ENCODE peak calls at places on chromosomes 3 and 15, in nine cellular contexts. One of them, this sample, is unnamed.

GRCh38 chr15:29183071-29183831 is 86.4 kb downstream of the NSMCE3 start:
- DNase-seq in fibroblast of pulmonary artery: no peak
- DNase-seq in lung: no peak
- DNase-seq in hepatocyte: no peak
- DNase-seq in foreskin fibroblast: peak; percentile 3
- DNase-seq in cardiac fibroblast: no peak
- DNase-seq in fibroblast of mammary gland: no peak
- DNase-seq in astrocyte of the spinal cord: peak; percentile 3
- DNase-seq in GM12864: no peak
- DNase-seq in this sample: peak; percentile 48

GRCh38 chr3:99324854-99325253 is 313.5 kb upstream of the COL8A1 start:
- DNase-seq in fibroblast of pulmonary artery: no peak
- DNase-seq in lung: no peak
- DNase-seq in hepatocyte: no peak
- DNase-seq in foreskin fibroblast: no peak
- DNase-seq in cardiac fibroblast: no peak
- DNase-seq in fibroblast of mammary gland: no peak
- DNase-seq in astrocyte of the spinal cord: no peak
- DNase-seq in GM12864: no peak
- DNase-seq in this sample: no peak

GRCh38 chr3:120831066-120831465 is 76.9 kb upstream of the STXBP5L start:
- DNase-seq in fibroblast of pulmonary artery: no peak
- DNase-seq in lung: no peak
- DNase-seq in hepatocyte: no peak
- DNase-seq in foreskin fibroblast: no peak
- DNase-seq in cardiac fibroblast: no peak
- DNase-seq in fibroblast of mammary gland: no peak
- DNase-seq in astrocyte of the spinal cord: no peak
- DNase-seq in GM12864: no peak
- DNase-seq in this sample: no peak

GRCh38 chr3:112811917-112812660 is 34.6 kb downstream of the CD200R1L start:
- DNase-seq in fibroblast of pulmonary artery: no peak
- DNase-seq in lung: no peak
- DNase-seq in hepatocyte: no peak
- DNase-seq in foreskin fibroblast: no peak
- DNase-seq in cardiac fibroblast: peak; percentile 8
- DNase-seq in fibroblast of mammary gland: no peak
- DNase-seq in astrocyte of the spinal cord: no peak
- DNase-seq in GM12864: no peak
- DNase-seq in this sample: no peak

GRCh38 chr3:175664911-175665310 is 805.8 kb downstream of the NAALADL2 start:
- DNase-seq in fibroblast of pulmonary artery: no peak
- DNase-seq in lung: no peak
- DNase-seq in hepatocyte: no peak
- DNase-seq in foreskin fibroblast: no peak
- DNase-seq in cardiac fibroblast: no peak
- DNase-seq in fibroblast of mammary gland: no peak
- DNase-seq in astrocyte of the spinal cord: no peak
- DNase-seq in GM12864: no peak
- DNase-seq in this sample: no peak

GRCh38 chr3:96264701-96265100 is 549.7 kb upstream of the EPHA6 start:
- DNase-seq in fibroblast of pulmonary artery: no peak
- DNase-seq in lung: no peak
- DNase-seq in hepatocyte: no peak
- DNase-seq in foreskin fibroblast: no peak
- DNase-seq in cardiac fibroblast: no peak
- DNase-seq in fibroblast of mammary gland: no peak
- DNase-seq in astrocyte of the spinal cord: no peak
- DNase-seq in GM12864: no peak
- DNase-seq in this sample: no peak

GRCh38 chr3:48320994-48321393 is 12.5 kb downstream of the SPINK8 start:
- DNase-seq in fibroblast of pulmonary artery: no peak
- DNase-seq in lung: no peak
- DNase-seq in hepatocyte: no peak
- DNase-seq in foreskin fibroblast: no peak
- DNase-seq in cardiac fibroblast: no peak
- DNase-seq in fibroblast of mammary gland: no peak
- DNase-seq in astrocyte of the spinal cord: no peak
- DNase-seq in GM12864: no peak
- DNase-seq in this sample: no peak

GRCh38 chr3:153372326-153372725 is 210.3 kb downstream of the RAP2B start:
- DNase-seq in fibroblast of pulmonary artery: peak; percentile 91
- DNase-seq in lung: peak; percentile 55
- DNase-seq in hepatocyte: no peak
- DNase-seq in foreskin fibroblast: peak; percentile 65
- DNase-seq in cardiac fibroblast: peak; percentile 80
- DNase-seq in fibroblast of mammary gland: peak; percentile 90
- DNase-seq in astrocyte of the spinal cord: no peak
- DNase-seq in GM12864: no peak
- DNase-seq in this sample: no peak

GRCh38 chr3:129746629-129747028 is 140.2 kb upstream of the PLXND1 start:
- DNase-seq in fibroblast of pulmonary artery: no peak
- DNase-seq in lung: no peak
- DNase-seq in hepatocyte: no peak
- DNase-seq in foreskin fibroblast: no peak
- DNase-seq in cardiac fibroblast: no peak
- DNase-seq in fibroblast of mammary gland: no peak
- DNase-seq in astrocyte of the spinal cord: no peak
- DNase-seq in GM12864: no peak
- DNase-seq in this sample: no peak

GRCh38 chr3:196754215-196754937 is 14.7 kb downstream of the PAK2 start:
- DNase-seq in fibroblast of pulmonary artery: no peak
- DNase-seq in lung: no peak
- DNase-seq in hepatocyte: peak; percentile 62
- DNase-seq in foreskin fibroblast: no peak
- DNase-seq in cardiac fibroblast: peak; percentile 24
- DNase-seq in fibroblast of mammary gland: peak; percentile 48
- DNase-seq in astrocyte of the spinal cord: peak; percentile 29
- DNase-seq in GM12864: no peak
- DNase-seq in this sample: peak; percentile 8

GRCh38 chr3:141853146-141853690 is 23.2 kb upstream of the ATP1B3 start:
- DNase-seq in fibroblast of pulmonary artery: no peak
- DNase-seq in lung: no peak
- DNase-seq in hepatocyte: no peak
- DNase-seq in foreskin fibroblast: no peak
- DNase-seq in cardiac fibroblast: peak; percentile 46
- DNase-seq in fibroblast of mammary gland: peak; percentile 20
- DNase-seq in astrocyte of the spinal cord: no peak
- DNase-seq in GM12864: no peak
- DNase-seq in this sample: peak; percentile 34

GRCh38 chr3:55746808-55747413 is 259.8 kb upstream of the WNT5A start:
- DNase-seq in fibroblast of pulmonary artery: peak; percentile 40
- DNase-seq in lung: no peak
- DNase-seq in hepatocyte: no peak
- DNase-seq in foreskin fibroblast: no peak
- DNase-seq in cardiac fibroblast: peak; percentile 41
- DNase-seq in fibroblast of mammary gland: peak; percentile 36
- DNase-seq in astrocyte of the spinal cord: peak; percentile 22
- DNase-seq in GM12864: no peak
- DNase-seq in this sample: peak; percentile 6

GRCh38 chr15:48253186-48253585 is 47.1 kb downstream of the SLC12A1 start:
- DNase-seq in fibroblast of pulmonary artery: no peak
- DNase-seq in lung: no peak
- DNase-seq in hepatocyte: no peak
- DNase-seq in foreskin fibroblast: no peak
- DNase-seq in cardiac fibroblast: no peak
- DNase-seq in fibroblast of mammary gland: no peak
- DNase-seq in astrocyte of the spinal cord: no peak
- DNase-seq in GM12864: no peak
- DNase-seq in this sample: no peak

GRCh38 chr15:48244923-48245322 is 38.8 kb downstream of the SLC12A1 start:
- DNase-seq in fibroblast of pulmonary artery: peak; percentile 65
- DNase-seq in lung: no peak
- DNase-seq in hepatocyte: no peak
- DNase-seq in foreskin fibroblast: peak; percentile 21
- DNase-seq in cardiac fibroblast: peak; percentile 9
- DNase-seq in fibroblast of mammary gland: peak; percentile 72
- DNase-seq in astrocyte of the spinal cord: no peak
- DNase-seq in GM12864: no peak
- DNase-seq in this sample: no peak

DNA sequence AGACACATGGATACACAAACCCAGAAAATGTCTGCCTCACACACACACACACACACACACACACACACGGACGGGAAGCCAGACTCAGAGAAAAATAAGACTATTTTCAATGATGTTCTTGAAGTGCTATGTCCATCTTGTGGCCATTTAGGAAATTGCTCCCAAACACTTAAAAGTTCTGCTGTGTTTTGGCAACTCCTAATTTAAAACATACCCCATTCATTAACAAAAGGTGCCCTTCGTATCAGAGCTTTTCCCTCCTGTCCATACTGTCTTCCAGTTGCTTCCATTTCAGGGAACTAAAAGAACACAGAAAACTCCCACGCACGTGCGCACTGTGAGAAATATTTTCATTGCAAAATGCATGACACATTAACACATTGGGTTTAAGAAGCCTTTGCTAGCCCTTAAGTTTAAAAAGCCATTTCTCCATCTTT is 44.6 kb downstream of the SLC12A1 start:
- DNase-seq in fibroblast of pulmonary artery: peak; percentile 87
- DNase-seq in lung: no peak
- DNase-seq in hepatocyte: peak; percentile 67
- DNase-seq in foreskin fibroblast: peak; percentile 54
- DNase-seq in cardiac fibroblast: peak; percentile 88
- DNase-seq in fibroblast of mammary gland: peak; percentile 84
- DNase-seq in astrocyte of the spinal cord: peak; percentile 82
- DNase-seq in GM12864: peak; percentile 26
- DNase-seq in this sample: peak; percentile 71
- TF ChIP-seq CTCF in fibroblast of pulmonary artery: peak; percentile 74
- TF ChIP-seq CTCF in lung: no peak
- TF ChIP-seq CTCF in hepatocyte: peak; percentile 61
- TF ChIP-seq CTCF in foreskin fibroblast: peak; percentile 69
- TF ChIP-seq CTCF in cardiac fibroblast: peak; percentile 72
- TF ChIP-seq CTCF in fibroblast of mammary gland: peak; percentile 77
- TF ChIP-seq CTCF in astrocyte of the spinal cord: peak; percentile 70
- TF ChIP-seq CTCF in GM12864: peak; percentile 77
- TF ChIP-seq CTCF in this sample: peak; percentile 57

GRCh38 chr15:99100245-99101173 is 4.4 kb upstream of the SYNM start:
- DNase-seq in fibroblast of pulmonary artery: peak; percentile 71
- DNase-seq in lung: peak; percentile 70
- DNase-seq in hepatocyte: peak; percentile 92
- DNase-seq in foreskin fibroblast: peak; percentile 67
- DNase-seq in cardiac fibroblast: peak; percentile 74
- DNase-seq in fibroblast of mammary gland: peak; percentile 68
- DNase-seq in astrocyte of the spinal cord: peak; percentile 61
- DNase-seq in GM12864: no peak
- DNase-seq in this sample: peak; percentile 59
- H3K4me3 ChIP-seq in fibroblast of pulmonary artery: peak overlapping the region; percentile 45
- H3K4me3 ChIP-seq in lung: no peak overlapping the region
- H3K4me3 ChIP-seq in hepatocyte: peak overlapping the region; percentile 24
- H3K4me3 ChIP-seq in foreskin fibroblast: peak overlapping the region; percentile 44
- H3K4me3 ChIP-seq in cardiac fibroblast: peak overlapping the region; percentile 45
- H3K4me3 ChIP-seq in fibroblast of mammary gland: peak overlapping the region; percentile 36
- H3K4me3 ChIP-seq in astrocyte of the spinal cord: peak overlapping the region; percentile 34
- H3K4me3 ChIP-seq in GM12864: no peak overlapping the region
- H3K4me3 ChIP-seq in this sample: peak overlapping the region; percentile 22

DNA sequence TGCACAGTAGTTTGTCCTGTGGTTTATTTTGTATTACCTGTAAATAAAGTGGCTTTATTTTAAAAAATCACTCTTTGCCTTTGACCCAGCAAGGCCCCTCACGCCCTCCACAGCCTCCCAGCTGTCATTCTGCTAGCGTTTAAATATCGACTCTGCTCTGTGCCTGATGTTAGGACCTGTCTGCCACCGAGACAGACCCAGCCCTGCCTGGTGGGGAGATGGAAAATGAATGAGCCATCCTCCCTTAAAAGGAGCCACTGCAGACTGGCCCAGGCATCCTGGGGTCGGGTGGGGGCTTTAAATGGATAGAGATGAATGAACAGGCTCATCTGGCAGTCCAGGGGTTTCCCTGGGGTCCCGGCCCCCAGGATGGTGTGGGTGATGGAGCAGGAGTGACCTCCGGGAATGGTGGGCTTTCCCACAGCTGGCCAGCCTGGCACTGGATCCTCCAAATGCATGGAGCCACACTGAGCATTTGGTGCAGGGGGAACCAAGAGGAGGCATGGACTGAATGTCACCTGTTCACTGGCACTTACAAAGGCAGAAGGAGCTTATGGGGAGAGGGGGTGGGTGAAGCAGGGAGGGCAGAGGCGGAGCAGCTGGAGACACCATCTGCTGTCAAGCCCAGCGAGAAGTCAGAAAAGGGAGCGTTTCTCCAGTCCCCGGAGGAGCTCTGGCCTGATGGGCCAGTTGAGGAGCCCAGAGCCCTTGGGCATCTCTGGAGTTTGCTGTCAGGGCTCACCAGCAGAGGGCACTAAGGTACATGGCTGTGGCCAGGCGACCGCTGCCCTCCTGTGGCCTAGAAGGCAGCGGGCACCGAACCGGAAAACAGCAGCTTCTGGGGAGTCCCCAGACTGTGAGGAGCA is 11.9 kb downstream of the GRM2 start:
- DNase-seq in fibroblast of pulmonary artery: peak; percentile 55
- DNase-seq in lung: no peak
- DNase-seq in hepatocyte: peak; percentile 78
- DNase-seq in foreskin fibroblast: peak; percentile 23
- DNase-seq in cardiac fibroblast: peak; percentile 52
- DNase-seq in fibroblast of mammary gland: peak; percentile 55
- DNase-seq in astrocyte of the spinal cord: peak; percentile 4
- DNase-seq in GM12864: peak; percentile 10
- DNase-seq in this sample: peak; percentile 30
- TF ChIP-seq CTCF in fibroblast of pulmonary artery: peak; percentile 73
- TF ChIP-seq CTCF in lung: peak; percentile 54
- TF ChIP-seq CTCF in hepatocyte: peak; percentile 53
- TF ChIP-seq CTCF in foreskin fibroblast: peak; percentile 78
- TF ChIP-seq CTCF in cardiac fibroblast: peak; percentile 84
- TF ChIP-seq CTCF in fibroblast of mammary gland: peak; percentile 80
- TF ChIP-seq CTCF in astrocyte of the spinal cord: peak; percentile 69
- TF ChIP-seq CTCF in GM12864: peak; percentile 79
- TF ChIP-seq CTCF in this sample: peak; percentile 54

GRCh38 chr3:9934235-9934621 is 594 bp downstream of the CRELD1 start:
- DNase-seq in fibroblast of pulmonary artery: no peak
- DNase-seq in lung: no peak
- DNase-seq in hepatocyte: peak; percentile 39
- DNase-seq in foreskin fibroblast: peak; percentile 16
- DNase-seq in cardiac fibroblast: no peak
- DNase-seq in fibroblast of mammary gland: peak; percentile 26
- DNase-seq in astrocyte of the spinal cord: no peak
- DNase-seq in GM12864: no peak
- DNase-seq in this sample: no peak

GRCh38 chr3:9934993-9935392 is 1.4 kb downstream of the CRELD1 start:
- DNase-seq in fibroblast of pulmonary artery: no peak
- DNase-seq in lung: no peak
- DNase-seq in hepatocyte: no peak
- DNase-seq in foreskin fibroblast: no peak
- DNase-seq in cardiac fibroblast: no peak
- DNase-seq in fibroblast of mammary gland: no peak
- DNase-seq in astrocyte of the spinal cord: no peak
- DNase-seq in GM12864: no peak
- DNase-seq in this sample: no peak

GRCh38 chr3:9937839-9938238 is 4.2 kb downstream of the CRELD1 start:
- DNase-seq in fibroblast of pulmonary artery: no peak
- DNase-seq in lung: no peak
- DNase-seq in hepatocyte: no peak
- DNase-seq in foreskin fibroblast: no peak
- DNase-seq in cardiac fibroblast: no peak
- DNase-seq in fibroblast of mammary gland: no peak
- DNase-seq in astrocyte of the spinal cord: no peak
- DNase-seq in GM12864: no peak
- DNase-seq in this sample: no peak

GRCh38 chr3:9933561-9934234 is at the start of gene CRELD1:
- DNase-seq in fibroblast of pulmonary artery: peak; percentile 95
- DNase-seq in lung: peak; percentile 95
- DNase-seq in hepatocyte: peak; percentile 97
- DNase-seq in foreskin fibroblast: peak; percentile 95
- DNase-seq in cardiac fibroblast: peak; percentile 97
- DNase-seq in fibroblast of mammary gland: peak; percentile 84
- DNase-seq in astrocyte of the spinal cord: peak; percentile 92
- DNase-seq in GM12864: peak; percentile 87
- DNase-seq in this sample: peak; percentile 97

GRCh38 chr3:9935966-9936365 is 2.3 kb downstream of the CRELD1 start:
- DNase-seq in fibroblast of pulmonary artery: no peak
- DNase-seq in lung: no peak
- DNase-seq in hepatocyte: no peak
- DNase-seq in foreskin fibroblast: no peak
- DNase-seq in cardiac fibroblast: no peak
- DNase-seq in fibroblast of mammary gland: no peak
- DNase-seq in astrocyte of the spinal cord: no peak
- DNase-seq in GM12864: no peak
- DNase-seq in this sample: no peak
- H3K4me3 ChIP-seq in fibroblast of pulmonary artery: no peak overlapping the region
- H3K4me3 ChIP-seq in lung: no peak overlapping the region
- H3K4me3 ChIP-seq in hepatocyte: no peak overlapping the region
- H3K4me3 ChIP-seq in foreskin fibroblast: no peak overlapping the region
- H3K4me3 ChIP-seq in cardiac fibroblast: no peak overlapping the region
- H3K4me3 ChIP-seq in fibroblast of mammary gland: no peak overlapping the region
- H3K4me3 ChIP-seq in astrocyte of the spinal cord: no peak overlapping the region
- H3K4me3 ChIP-seq in GM12864: no peak overlapping the region
- H3K4me3 ChIP-seq in this sample: no peak overlapping the region